ENCODE peak calls at places on chromosomes 2 and 18, in five cellular contexts. J is Panc1, H is mesendoderm, S is pancreas, U is A549. M is an unnamed sample. For H3K4me1, the result is how much of the 10 kb centered on the place peaks cover.

GRCh38 chr18:49479381-49480137 is 7.5 kb downstream of the C18orf32 start:
- DNase-seq in S (no peak), H (no peak), J (no peak), U (no peak), M (no peak)

GRCh38 chr18:31920326-31920725 is 22.6 kb downstream of the TRAPPC8 start:
- DNase-seq in H (no peak), U (no peak), J (no peak), S (no peak), M (no peak)

GRCh38 chr18:3931542-3932112 is 481.7 kb downstream of the TGIF1 start:
- DNase-seq in H (no peak), U (no peak), S (no peak), J (no peak), M (no peak)

GRCh38 chr2:100562613-100563406 is at the start of gene PDCL3:
- DNase-seq in J (peak), H (peak), U (peak), S (peak), M (peak)

GRCh38 chr18:74040459-74041332 is 106.9 kb downstream of the FBXO15 start:
- DNase-seq in U (peak), J (no peak), S (peak), H (peak), M (peak)

GRCh38 chr2:199830531-199830930 is 20.5 kb downstream of the FTCDNL1 start:
- DNase-seq in J (no peak), S (no peak), H (no peak), U (no peak), M (no peak)

GRCh38 chr2:150075831-150076230 is 411.6 kb downstream of the RND3 start:
- DNase-seq in U (no peak), H (no peak), J (no peak), S (no peak), M (no peak)

GRCh38 chr18:12287131-12287681 is 20.8 kb upstream of the TUBB6 start:
- DNase-seq in S (no peak), J (no peak), U (no peak), H (peak), M (no peak)

GRCh38 chr2:43041167-43041566 is 185.2 kb downstream of the ZFP36L2 start:
- DNase-seq in U (no peak), H (peak), J (no peak), S (no peak), M (no peak)

GRCh38 chr2:139165599-139165998 is 385.4 kb upstream of the NXPH2 start:
- DNase-seq in S (no peak), U (no peak), H (no peak), J (no peak), M (no peak)

GRCh38 chr2:32258242-32258641 is 6.4 kb downstream of the NLRC4 start:
- DNase-seq in J (no peak), S (no peak), U (no peak), H (no peak), M (no peak)

GRCh38 chr18:5388896-5389295 is 93.4 kb upstream of the ZBTB14 start:
- DNase-seq in U (no peak), J (no peak), H (no peak), S (no peak), M (no peak)

GRCh38 chr2:225998653-225999052 is 599.1 kb downstream of the NYAP2 start:
- DNase-seq in U (no peak), H (peak), J (no peak), S (no peak), M (no peak)

GRCh38 chr2:10777842-10778723 is 34.5 kb downstream of the PDIA6 start:
- DNase-seq in J (no peak), U (no peak), H (no peak), S (no peak), M (peak)

GRCh38 chr2:60549250-60550150 is 4.0 kb downstream of the BCL11A start:
- DNase-seq in U (no peak), H (peak), J (no peak), S (peak), M (peak)

GRCh38 chr18:13273800-13274199 is 55.2 kb downstream of the LDLRAD4 start:
- DNase-seq in S (no peak), J (no peak), U (no peak), H (no peak), M (no peak)

GRCh38 chr2:149679286-149679685 is 91.7 kb upstream of the MMADHC start:
- DNase-seq in U (no peak), S (no peak), J (no peak), H (no peak), M (no peak)

GRCh38 chr18:46050268-46050667 is 21.8 kb downstream of the PSTPIP2 start:
- DNase-seq in H (no peak), J (no peak), U (no peak), S (no peak), M (no peak)

GRCh38 chr2:191167766-191168165 is 17.0 kb upstream of the STAT4 start:
- DNase-seq in S (no peak), H (no peak), J (no peak), U (no peak), M (no peak)

GRCh38 chr2:69755862-69756467 is 14.0 kb downstream of the ANXA4 start:
- DNase-seq in H (peak), J (peak), U (peak), S (no peak), M (no peak)

DNA sequence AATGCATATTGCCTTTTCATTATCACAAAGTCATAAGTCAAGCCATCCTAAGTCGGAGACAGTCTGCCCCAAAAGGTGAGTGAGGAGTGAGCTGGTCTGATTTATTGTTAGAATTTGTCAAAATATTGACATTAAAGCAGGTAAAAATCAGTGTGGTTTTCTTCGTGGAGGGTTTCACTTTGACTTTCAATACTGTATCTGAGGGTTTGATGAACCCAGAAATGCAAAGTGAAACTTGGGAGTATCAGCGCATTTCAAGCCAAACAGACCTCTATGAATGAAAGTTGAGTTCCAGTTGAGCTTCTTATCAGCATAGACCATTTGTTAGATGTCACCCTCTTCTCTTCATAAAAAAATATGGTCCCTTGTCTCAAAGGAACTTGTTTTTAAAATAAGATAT is 21.7 kb upstream of the CXCR4 start:
- DNase-seq in S (no peak), J (no peak), H (no peak), U (no peak), M (no peak)
- H3K4me1 ChIP-seq in S (under half), J (under half), H (under half), U (under half), M (half or more)

GRCh38 chr2:119766944-119767343 is 7.2 kb downstream of the PTPN4 start:
- DNase-seq in S (no peak), H (peak), U (peak), J (no peak), M (no peak)

GRCh38 chr2:119765404-119766002 is 5.8 kb downstream of the PTPN4 start:
- DNase-seq in H (no peak), U (no peak), S (no peak), J (no peak), M (no peak)

GRCh38 chr2:119768731-119769130 is 9.0 kb downstream of the PTPN4 start:
- DNase-seq in H (no peak), U (no peak), J (no peak), S (no peak), M (no peak)

GRCh38 chr2:119760876-119761275 is 1.2 kb downstream of the PTPN4 start:
- DNase-seq in U (peak), S (no peak), H (no peak), J (no peak), M (no peak)

GRCh38 chr2:119764832-119765231 is 5.1 kb downstream of the PTPN4 start:
- DNase-seq in S (no peak), H (no peak), J (no peak), U (no peak), M (no peak)
- H3K4me1 ChIP-seq in S (under half), H (under half), J (under half), U (under half), M (under half)

GRCh38 chr2:201118957-201119848 is 3.2 kb downstream of the CFLAR start:
- DNase-seq in J (no peak), S (no peak), U (no peak), H (peak), M (no peak)
- H3K4me1 ChIP-seq in J (half or more), S (under half), U (half or more), H (under half), M (half or more)

GRCh38 chr2:66469219-66469902 is 34.4 kb downstream of the MEIS1 start:
- DNase-seq in H (no peak), S (no peak), U (no peak), J (no peak), M (no peak)
- H3K4me1 ChIP-seq in H (under half), S (half or more), U (under half), J (under half), M (under half)

GRCh38 chr2:222791946-222792649 is 68.7 kb upstream of the ACSL3 start:
- DNase-seq in U (no peak), S (no peak), J (no peak), H (no peak), M (no peak)
- H3K4me1 ChIP-seq in U (under half), S (under half), J (under half), H (under half), M (under half)

DNA sequence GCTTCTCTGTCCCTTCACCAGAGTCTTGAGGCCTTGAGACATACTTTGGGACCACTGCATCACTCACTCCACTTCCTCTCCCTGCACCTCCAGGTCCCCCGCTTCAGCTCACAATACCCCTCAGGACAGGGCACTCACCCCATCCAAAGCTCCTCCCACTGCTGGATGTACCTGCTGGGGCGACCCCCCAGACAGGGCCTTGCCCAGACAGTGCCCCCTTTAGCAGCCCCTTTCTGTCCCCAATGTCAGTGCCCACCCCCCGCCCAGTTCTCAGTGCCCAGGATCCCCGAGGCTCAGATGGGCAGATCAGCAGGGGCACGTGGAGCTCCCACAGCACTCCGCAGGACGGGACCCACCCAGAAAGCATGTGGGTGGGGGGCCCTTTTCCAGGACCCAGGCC is 23.8 kb upstream of the IMP4 start:
- DNase-seq in S (no peak), H (no peak), U (no peak), J (no peak), M (no peak)
- H3K4me1 ChIP-seq in S (under half), H (under half), U (under half), J (under half), M (under half)

DNA sequence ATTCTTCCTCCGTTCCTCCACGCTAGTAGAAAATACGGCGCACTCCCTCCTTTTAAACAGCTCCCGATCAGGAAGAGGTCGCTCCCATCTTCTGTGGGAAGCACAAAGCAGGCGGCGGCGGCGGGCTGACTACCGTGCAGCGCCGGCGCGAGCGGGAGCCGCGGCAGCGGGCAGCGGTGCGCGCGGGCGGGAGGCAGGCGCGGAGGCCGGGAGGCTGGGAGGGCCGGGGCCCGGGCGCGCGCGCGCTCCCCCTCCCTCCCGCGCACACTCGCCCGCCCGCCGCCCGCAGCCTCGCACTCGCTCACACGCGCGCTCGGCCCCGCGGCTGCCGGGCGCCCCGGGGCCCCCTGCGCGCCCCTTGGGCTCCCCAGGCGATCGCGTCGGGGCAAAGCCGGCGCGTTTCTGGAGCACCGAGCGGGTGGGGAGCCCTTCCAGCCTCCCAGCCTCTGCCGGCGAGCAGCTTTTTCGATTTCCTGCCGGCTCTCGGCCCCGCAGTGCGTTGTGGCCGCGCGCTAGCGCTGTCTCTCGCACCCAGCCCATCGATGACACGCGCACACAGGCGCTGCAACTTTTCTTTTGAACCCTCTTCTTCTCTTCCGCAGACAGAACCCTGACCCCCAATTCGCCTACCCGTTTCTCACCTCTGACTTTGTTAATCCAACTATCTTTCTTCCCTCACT is at the start of gene SLC8A1:
- DNase-seq in U (peak), S (no peak), J (no peak), H (peak), M (peak)
- H3K4me1 ChIP-seq in U (under half), S (under half), J (under half), H (under half), M (under half)

GRCh38 chr2:20419752-20420151 is 27.1 kb upstream of the RHOB start:
- DNase-seq in S (no peak), J (no peak), H (no peak), U (no peak), M (no peak)

GRCh38 chr2:20416723-20417122 is 30.2 kb upstream of the RHOB start:
- DNase-seq in H (no peak), S (no peak), J (no peak), U (no peak), M (no peak)

GRCh38 chr2:20418519-20418918 is 28.4 kb upstream of the RHOB start:
- DNase-seq in U (no peak), J (no peak), H (no peak), S (peak), M (no peak)

GRCh38 chr2:20421336-20421987 is 25.4 kb upstream of the RHOB start:
- DNase-seq in H (no peak), S (peak), U (no peak), J (no peak), M (no peak)

DNA sequence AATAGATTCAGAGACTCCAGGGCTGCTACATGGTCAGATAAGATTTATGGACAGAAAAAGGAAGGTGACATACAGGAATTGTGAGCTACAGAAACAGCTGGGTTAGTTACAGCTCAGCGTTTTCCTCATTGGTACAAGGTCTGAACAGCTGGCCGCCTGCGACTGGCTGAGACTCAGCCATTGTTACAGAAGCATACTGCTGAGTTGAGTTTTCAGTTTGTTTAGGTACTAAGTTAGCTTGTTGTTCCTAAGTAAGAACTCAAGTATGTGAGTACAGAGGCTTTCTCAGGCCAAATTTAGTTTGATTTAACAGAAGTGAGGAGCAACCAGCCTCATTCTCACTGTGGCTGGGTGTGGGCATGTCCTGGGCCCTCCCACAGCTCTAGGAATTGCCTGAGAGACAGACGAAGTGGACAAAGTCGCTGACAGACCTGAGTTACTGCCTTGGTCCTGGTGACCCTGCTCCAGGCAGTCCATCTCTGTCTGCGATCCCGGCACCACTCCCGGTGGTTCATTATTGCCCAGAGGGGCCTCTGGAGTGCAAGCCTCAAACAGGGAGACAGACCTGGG is 27.8 kb upstream of the RHOB start:
- DNase-seq in H (no peak), S (peak), U (no peak), J (no peak), M (no peak)
- H3K4me1 ChIP-seq in H (under half), S (under half), U (under half), J (under half), M (under half)

GRCh38 chr2:65388626-65389390 is 43.6 kb downstream of the SPRED2 start:
- DNase-seq in H (no peak), J (no peak), U (no peak), S (no peak), M (no peak)

GRCh38 chr2:65386340-65386739 is 46.1 kb downstream of the SPRED2 start:
- DNase-seq in S (no peak), H (no peak), J (no peak), U (no peak), M (no peak)

GRCh38 chr2:65387017-65387416 is 45.4 kb downstream of the SPRED2 start:
- DNase-seq in U (no peak), S (no peak), J (no peak), H (no peak), M (no peak)

GRCh38 chr2:65389476-65389875 is 42.9 kb downstream of the SPRED2 start:
- DNase-seq in J (no peak), U (no peak), H (no peak), S (no peak), M (no peak)

GRCh38 chr2:65388051-65388531 is 44.3 kb downstream of the SPRED2 start:
- DNase-seq in U (no peak), S (peak), H (no peak), J (no peak), M (no peak)
- H3K4me1 ChIP-seq in U (under half), S (under half), H (under half), J (half or more), M (under half)